ENCODE peak calls at places on chromosomes 12 and 14, in ten cellular contexts. One of them, this sample, is unnamed.

GRCh38 chr14:54784657-54785056 is 118.0 kb downstream of the GCH1 start:
- DNase-seq in coronary artery: peak
- DNase-seq in HFFc6: no peak
- DNase-seq in colonic mucosa: no peak
- DNase-seq in uterus: no peak
- DNase-seq in bronchial epithelial cell: no peak
- DNase-seq in GM06990: no peak
- DNase-seq in epithelial cell of esophagus: no peak
- DNase-seq in foreskin fibroblast: no peak
- DNase-seq in IMR-90: no peak
- DNase-seq in this sample: no peak

GRCh38 chr12:106386836-106387555 is 29.4 kb downstream of the POLR3B start:
- DNase-seq in bronchial epithelial cell: no peak
- DNase-seq in epithelial cell of esophagus: peak
- DNase-seq in IMR-90: peak
- DNase-seq in foreskin fibroblast: no peak
- DNase-seq in colonic mucosa: no peak
- DNase-seq in uterus: no peak
- DNase-seq in HFFc6: peak
- DNase-seq in GM06990: no peak
- DNase-seq in coronary artery: no peak
- DNase-seq in this sample: no peak

GRCh38 chr14:55756563-55756962 is 176.6 kb downstream of the KTN1 start:
- DNase-seq in colonic mucosa: no peak
- DNase-seq in bronchial epithelial cell: no peak
- DNase-seq in HFFc6: no peak
- DNase-seq in IMR-90: no peak
- DNase-seq in coronary artery: no peak
- DNase-seq in GM06990: no peak
- DNase-seq in foreskin fibroblast: no peak
- DNase-seq in uterus: no peak
- DNase-seq in epithelial cell of esophagus: no peak
- DNase-seq in this sample: no peak

GRCh38 chr12:67640863-67641262 is 7.7 kb upstream of the DYRK2 start:
- DNase-seq in colonic mucosa: no peak
- DNase-seq in GM06990: no peak
- DNase-seq in IMR-90: no peak
- DNase-seq in uterus: no peak
- DNase-seq in epithelial cell of esophagus: no peak
- DNase-seq in HFFc6: no peak
- DNase-seq in foreskin fibroblast: no peak
- DNase-seq in coronary artery: no peak
- DNase-seq in bronchial epithelial cell: no peak
- DNase-seq in this sample: no peak

GRCh38 chr14:57962293-57962996 is 96.6 kb upstream of the SLC35F4 start:
- DNase-seq in HFFc6: no peak
- DNase-seq in uterus: peak
- DNase-seq in colonic mucosa: no peak
- DNase-seq in coronary artery: no peak
- DNase-seq in GM06990: no peak
- DNase-seq in foreskin fibroblast: no peak
- DNase-seq in IMR-90: no peak
- DNase-seq in epithelial cell of esophagus: no peak
- DNase-seq in bronchial epithelial cell: no peak
- DNase-seq in this sample: no peak

GRCh38 chr12:103334447-103334846 is 161.3 kb downstream of the C12orf42 start:
- DNase-seq in bronchial epithelial cell: no peak
- DNase-seq in IMR-90: no peak
- DNase-seq in epithelial cell of esophagus: no peak
- DNase-seq in colonic mucosa: no peak
- DNase-seq in uterus: no peak
- DNase-seq in GM06990: no peak
- DNase-seq in HFFc6: no peak
- DNase-seq in foreskin fibroblast: no peak
- DNase-seq in coronary artery: no peak
- DNase-seq in this sample: no peak

GRCh38 chr14:76985021-76985420 is 43.5 kb downstream of the IRF2BPL start:
- DNase-seq in epithelial cell of esophagus: no peak
- DNase-seq in IMR-90: peak
- DNase-seq in GM06990: no peak
- DNase-seq in coronary artery: no peak
- DNase-seq in uterus: no peak
- DNase-seq in bronchial epithelial cell: no peak
- DNase-seq in colonic mucosa: no peak
- DNase-seq in HFFc6: peak
- DNase-seq in foreskin fibroblast: peak
- DNase-seq in this sample: peak

GRCh38 chr14:92599786-92600185 is 86.2 kb downstream of the RIN3 start:
- DNase-seq in epithelial cell of esophagus: peak
- DNase-seq in bronchial epithelial cell: no peak
- DNase-seq in HFFc6: peak
- DNase-seq in colonic mucosa: no peak
- DNase-seq in uterus: no peak
- DNase-seq in GM06990: no peak
- DNase-seq in IMR-90: peak
- DNase-seq in coronary artery: no peak
- DNase-seq in foreskin fibroblast: peak
- DNase-seq in this sample: no peak

GRCh38 chr12:109098142-109098652 is 800 bp downstream of the UNG start:
- DNase-seq in HFFc6: peak
- DNase-seq in IMR-90: peak
- DNase-seq in GM06990: no peak
- DNase-seq in coronary artery: peak
- DNase-seq in colonic mucosa: no peak
- DNase-seq in epithelial cell of esophagus: peak
- DNase-seq in foreskin fibroblast: peak
- DNase-seq in bronchial epithelial cell: peak
- DNase-seq in uterus: no peak
- DNase-seq in this sample: peak

GRCh38 chr14:50290306-50290705 is 21.7 kb downstream of the L2HGDH start:
- DNase-seq in colonic mucosa: no peak
- DNase-seq in coronary artery: no peak
- DNase-seq in uterus: no peak
- DNase-seq in HFFc6: no peak
- DNase-seq in epithelial cell of esophagus: no peak
- DNase-seq in IMR-90: no peak
- DNase-seq in GM06990: no peak
- DNase-seq in bronchial epithelial cell: no peak
- DNase-seq in foreskin fibroblast: no peak
- DNase-seq in this sample: no peak

GRCh38 chr12:3319723-3320492 is 171.1 kb upstream of the PRMT8 start:
- DNase-seq in uterus: no peak
- DNase-seq in coronary artery: no peak
- DNase-seq in GM06990: no peak
- DNase-seq in foreskin fibroblast: no peak
- DNase-seq in colonic mucosa: no peak
- DNase-seq in IMR-90: no peak
- DNase-seq in epithelial cell of esophagus: no peak
- DNase-seq in bronchial epithelial cell: no peak
- DNase-seq in HFFc6: no peak
- DNase-seq in this sample: no peak

GRCh38 chr14:74932401-74932901 is 9.4 kb upstream of the RPS6KL1 start:
- DNase-seq in foreskin fibroblast: no peak
- DNase-seq in bronchial epithelial cell: peak
- DNase-seq in GM06990: no peak
- DNase-seq in uterus: no peak
- DNase-seq in coronary artery: no peak
- DNase-seq in HFFc6: no peak
- DNase-seq in colonic mucosa: no peak
- DNase-seq in epithelial cell of esophagus: no peak
- DNase-seq in IMR-90: no peak
- DNase-seq in this sample: no peak

GRCh38 chr12:19908825-19909224 is 459.5 kb upstream of the PDE3A start:
- DNase-seq in IMR-90: no peak
- DNase-seq in colonic mucosa: no peak
- DNase-seq in HFFc6: no peak
- DNase-seq in epithelial cell of esophagus: no peak
- DNase-seq in foreskin fibroblast: no peak
- DNase-seq in bronchial epithelial cell: no peak
- DNase-seq in coronary artery: no peak
- DNase-seq in uterus: no peak
- DNase-seq in GM06990: no peak
- DNase-seq in this sample: no peak

DNA sequence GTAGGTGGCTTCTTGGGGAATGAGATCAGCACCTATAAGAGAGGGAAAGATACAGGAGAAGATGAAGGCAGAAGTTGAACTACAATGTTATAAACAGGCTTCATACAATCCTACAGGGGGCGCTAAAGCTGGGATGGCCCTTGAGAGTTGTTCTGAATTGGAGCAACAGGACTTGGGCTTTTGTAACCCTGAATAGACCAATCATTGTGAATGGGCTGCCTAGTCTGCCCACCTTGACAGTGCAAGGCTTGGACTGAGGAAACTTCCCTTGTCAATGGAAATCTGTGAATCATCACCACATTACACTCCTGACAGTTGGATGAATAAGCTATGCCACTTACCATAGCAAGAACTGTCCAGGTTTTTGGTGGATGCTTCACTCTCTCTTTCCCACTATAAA is 306.1 kb downstream of the KCNC2 start:
- DNase-seq in colonic mucosa: no peak
- DNase-seq in epithelial cell of esophagus: peak
- DNase-seq in bronchial epithelial cell: peak
- DNase-seq in foreskin fibroblast: no peak
- DNase-seq in IMR-90: no peak
- DNase-seq in coronary artery: no peak
- DNase-seq in HFFc6: no peak
- DNase-seq in uterus: no peak
- DNase-seq in GM06990: no peak
- DNase-seq in this sample: no peak
- TF ChIP-seq CTCF in colonic mucosa: no peak
- TF ChIP-seq CTCF in epithelial cell of esophagus: peak
- TF ChIP-seq CTCF in bronchial epithelial cell: peak
- TF ChIP-seq CTCF in foreskin fibroblast: peak
- TF ChIP-seq CTCF in IMR-90: peak
- TF ChIP-seq CTCF in coronary artery: no peak
- TF ChIP-seq CTCF in HFFc6: peak
- TF ChIP-seq CTCF in uterus: no peak
- TF ChIP-seq CTCF in GM06990: peak
- TF ChIP-seq CTCF in this sample: no peak

GRCh38 chr14:70380834-70381233 is 21.4 kb upstream of the COX16 start:
- DNase-seq in colonic mucosa: no peak
- DNase-seq in IMR-90: no peak
- DNase-seq in foreskin fibroblast: no peak
- DNase-seq in HFFc6: no peak
- DNase-seq in epithelial cell of esophagus: no peak
- DNase-seq in uterus: no peak
- DNase-seq in GM06990: no peak
- DNase-seq in coronary artery: no peak
- DNase-seq in bronchial epithelial cell: no peak
- DNase-seq in this sample: no peak
- TF ChIP-seq CTCF in colonic mucosa: no peak
- TF ChIP-seq CTCF in IMR-90: no peak
- TF ChIP-seq CTCF in foreskin fibroblast: no peak
- TF ChIP-seq CTCF in HFFc6: no peak
- TF ChIP-seq CTCF in epithelial cell of esophagus: no peak
- TF ChIP-seq CTCF in uterus: no peak
- TF ChIP-seq CTCF in GM06990: no peak
- TF ChIP-seq CTCF in coronary artery: no peak
- TF ChIP-seq CTCF in bronchial epithelial cell: no peak
- TF ChIP-seq CTCF in this sample: no peak

GRCh38 chr14:65225299-65226159 is 123.2 kb upstream of the MAX start:
- DNase-seq in uterus: no peak
- DNase-seq in foreskin fibroblast: no peak
- DNase-seq in IMR-90: no peak
- DNase-seq in coronary artery: no peak
- DNase-seq in GM06990: no peak
- DNase-seq in HFFc6: no peak
- DNase-seq in bronchial epithelial cell: no peak
- DNase-seq in colonic mucosa: no peak
- DNase-seq in epithelial cell of esophagus: no peak
- DNase-seq in this sample: no peak

GRCh38 chr14:65219353-65219752 is 117.0 kb upstream of the MAX start:
- DNase-seq in epithelial cell of esophagus: no peak
- DNase-seq in bronchial epithelial cell: no peak
- DNase-seq in HFFc6: no peak
- DNase-seq in GM06990: no peak
- DNase-seq in colonic mucosa: no peak
- DNase-seq in uterus: no peak
- DNase-seq in coronary artery: no peak
- DNase-seq in IMR-90: no peak
- DNase-seq in foreskin fibroblast: no peak
- DNase-seq in this sample: no peak

GRCh38 chr14:65224799-65225198 is 122.5 kb upstream of the MAX start:
- DNase-seq in uterus: no peak
- DNase-seq in colonic mucosa: no peak
- DNase-seq in bronchial epithelial cell: no peak
- DNase-seq in GM06990: no peak
- DNase-seq in coronary artery: no peak
- DNase-seq in epithelial cell of esophagus: no peak
- DNase-seq in IMR-90: no peak
- DNase-seq in HFFc6: no peak
- DNase-seq in foreskin fibroblast: peak
- DNase-seq in this sample: no peak

GRCh38 chr14:65223636-65224035 is 121.3 kb upstream of the MAX start:
- DNase-seq in epithelial cell of esophagus: no peak
- DNase-seq in uterus: no peak
- DNase-seq in IMR-90: no peak
- DNase-seq in HFFc6: no peak
- DNase-seq in coronary artery: no peak
- DNase-seq in GM06990: no peak
- DNase-seq in bronchial epithelial cell: no peak
- DNase-seq in foreskin fibroblast: no peak
- DNase-seq in colonic mucosa: no peak
- DNase-seq in this sample: no peak

DNA sequence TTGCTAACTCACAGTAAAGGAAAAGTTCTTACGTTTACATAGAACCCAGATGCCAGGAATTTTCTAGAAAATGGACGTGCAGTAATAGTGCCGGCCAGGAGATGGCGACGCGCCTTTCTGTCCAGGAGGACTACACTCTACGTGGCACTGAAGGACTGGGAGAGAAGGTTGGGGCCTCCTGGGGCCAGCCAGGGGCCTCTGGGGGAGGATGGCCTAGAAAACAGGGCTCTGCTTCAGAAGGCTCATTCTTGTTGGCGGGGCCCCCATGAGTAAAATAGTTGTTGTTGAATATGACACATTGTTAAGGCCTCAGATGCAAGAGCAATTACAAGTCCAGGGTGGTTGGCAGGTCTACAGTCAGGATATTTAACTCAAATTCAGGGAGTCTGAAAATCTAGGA is 120.1 kb upstream of the MAX start:
- DNase-seq in IMR-90: peak
- DNase-seq in epithelial cell of esophagus: peak
- DNase-seq in GM06990: no peak
- DNase-seq in uterus: no peak
- DNase-seq in bronchial epithelial cell: peak
- DNase-seq in colonic mucosa: peak
- DNase-seq in coronary artery: no peak
- DNase-seq in HFFc6: peak
- DNase-seq in foreskin fibroblast: peak
- DNase-seq in this sample: peak
- TF ChIP-seq CTCF in IMR-90: peak
- TF ChIP-seq CTCF in epithelial cell of esophagus: peak
- TF ChIP-seq CTCF in GM06990: peak
- TF ChIP-seq CTCF in uterus: peak
- TF ChIP-seq CTCF in bronchial epithelial cell: peak
- TF ChIP-seq CTCF in colonic mucosa: peak
- TF ChIP-seq CTCF in coronary artery: peak
- TF ChIP-seq CTCF in HFFc6: peak
- TF ChIP-seq CTCF in foreskin fibroblast: peak
- TF ChIP-seq CTCF in this sample: peak

GRCh38 chr12:44972746-44973421 is 78.0 kb downstream of the DBX2 start:
- DNase-seq in GM06990: no peak
- DNase-seq in epithelial cell of esophagus: peak
- DNase-seq in HFFc6: no peak
- DNase-seq in colonic mucosa: no peak
- DNase-seq in uterus: no peak
- DNase-seq in coronary artery: no peak
- DNase-seq in bronchial epithelial cell: peak
- DNase-seq in IMR-90: no peak
- DNase-seq in foreskin fibroblast: peak
- DNase-seq in this sample: no peak

GRCh38 chr12:44976246-44976645 is 74.7 kb downstream of the DBX2 start:
- DNase-seq in HFFc6: no peak
- DNase-seq in epithelial cell of esophagus: no peak
- DNase-seq in GM06990: no peak
- DNase-seq in bronchial epithelial cell: no peak
- DNase-seq in foreskin fibroblast: peak
- DNase-seq in colonic mucosa: no peak
- DNase-seq in coronary artery: no peak
- DNase-seq in uterus: no peak
- DNase-seq in IMR-90: no peak
- DNase-seq in this sample: no peak
- TF ChIP-seq CTCF in HFFc6: no peak
- TF ChIP-seq CTCF in epithelial cell of esophagus: no peak
- TF ChIP-seq CTCF in GM06990: no peak
- TF ChIP-seq CTCF in bronchial epithelial cell: no peak
- TF ChIP-seq CTCF in foreskin fibroblast: no peak
- TF ChIP-seq CTCF in colonic mucosa: no peak
- TF ChIP-seq CTCF in coronary artery: no peak
- TF ChIP-seq CTCF in uterus: no peak
- TF ChIP-seq CTCF in IMR-90: no peak
- TF ChIP-seq CTCF in this sample: no peak

This sample was measured in AG09319.